ENCODE peak calls at places on chromosome 6, in five cellular contexts. B is activated naive CD8-positive, alpha-beta T cell treated with anti-CD3 and anti-CD28 coated beads, Interleukin-2, amount 50 U/mL, for 24 hours; M is CD4-positive, alpha-beta memory T cell; K is fibroblast of the conjunctiva; H is testis. R is an unnamed sample.

GRCh38 chr6:111658445-111659154 is 52.9 kb upstream of the TRAF3IP2 start:
- DNase-seq in B (no peak), M (no peak), K (no peak), H (no peak), R (no peak)

GRCh38 chr6:138036111-138036510 is 71.1 kb downstream of the PERP start:
- DNase-seq in B (no peak), M (no peak), K (no peak), H (no peak), R (no peak)

GRCh38 chr6:43491750-43492661 is 14.6 kb downstream of the TJAP1 start:
- DNase-seq in B (no peak), M (no peak), K (peak; percentile 57), H (peak; percentile 88), R (peak; percentile 31)

GRCh38 chr6:30378290-30378937 is 33.5 kb downstream of the RPP21 start:
- DNase-seq in B (no peak), M (no peak), K (no peak), H (no peak), R (no peak)

GRCh38 chr6:169967687-169968086 is 216.3 kb downstream of the ERMARD start:
- DNase-seq in B (no peak), M (no peak), K (no peak), H (no peak), R (no peak)

GRCh38 chr6:98769546-98769945 is 64.8 kb upstream of the POU3F2 start:
- DNase-seq in B (no peak), M (no peak), K (no peak), H (no peak), R (peak; percentile 28)

GRCh38 chr6:149938571-149939462 is 3.0 kb upstream of the ULBP2 start:
- DNase-seq in B (peak; percentile 48), M (peak; percentile 87), K (no peak), H (no peak), R (no peak)

GRCh38 chr6:155224618-155225017 is 39.2 kb upstream of the CLDN20 start:
- DNase-seq in B (no peak), M (no peak), K (no peak), H (no peak), R (no peak)

GRCh38 chr6:2890981-2891767 is 11.9 kb downstream of the SERPINB9 start:
- DNase-seq in B (no peak), M (no peak), K (no peak), H (no peak), R (no peak)

GRCh38 chr6:28134015-28134414 is 7.7 kb upstream of the ZKSCAN8 start:
- DNase-seq in B (peak; percentile 12), M (peak; percentile 40), K (no peak), H (peak; percentile 38), R (peak; percentile 43)